ENCODE peak calls at places on chromosomes 11 and 22, in ten cellular contexts. O, W, S, I, R, K, H, L, X and Y are unnamed samples.

GRCh38 chr11:117501499-117501898 is 173.8 kb downstream of the CEP164 start:
- DNase-seq in H (no peak), I (no peak), S (no peak), K (no peak), W (no peak), O (no peak), R (no peak), X (no peak), L (no peak), Y (no peak)

GRCh38 chr11:43547900-43548381 is 132.6 kb upstream of the HSD17B12 start:
- DNase-seq in I (peak), K (no peak), L (peak), H (no peak), S (no peak), X (no peak), O (no peak), R (no peak), W (no peak), Y (no peak)

GRCh38 chr11:15893080-15893492 is 463.3 kb downstream of the SOX6 start:
- DNase-seq in R (no peak), W (peak), L (peak), X (peak), K (no peak), S (no peak), I (no peak), H (no peak), O (no peak), Y (peak)

GRCh38 chr11:21264125-21264524 is 594.7 kb downstream of the NELL1 start:
- DNase-seq in W (no peak), K (no peak), R (no peak), X (no peak), H (no peak), O (no peak), L (no peak), S (no peak), I (no peak), Y (no peak)

GRCh38 chr11:75306529-75306928 is 44.9 kb downstream of the ARRB1 start:
- DNase-seq in K (no peak), H (no peak), I (peak), R (no peak), L (no peak), S (no peak), O (no peak), X (no peak), W (no peak), Y (no peak)

GRCh38 chr22:49827307-49827852 is 293 bp downstream of the BRD1 start:
- DNase-seq in W (no peak), L (no peak), I (no peak), K (no peak), H (no peak), X (no peak), O (no peak), R (no peak), S (no peak), Y (no peak)

GRCh38 chr11:19352736-19353110 is 112.0 kb upstream of the E2F8 start:
- DNase-seq in R (no peak), S (no peak), X (no peak), O (no peak), W (no peak), K (no peak), I (no peak), L (no peak), H (no peak), Y (no peak)

GRCh38 chr11:76115555-76115954 is 90.7 kb downstream of the WNT11 start:
- DNase-seq in S (no peak), L (no peak), R (no peak), I (no peak), X (no peak), H (no peak), O (no peak), K (no peak), W (no peak), Y (no peak)

GRCh38 chr11:129320485-129320884 is 55.2 kb upstream of the BARX2 start:
- DNase-seq in X (no peak), O (no peak), S (no peak), K (no peak), I (no peak), L (peak), W (no peak), H (no peak), R (no peak), Y (no peak)

GRCh38 chr11:129321076-129321475 is 54.6 kb upstream of the BARX2 start:
- DNase-seq in X (no peak), H (no peak), L (no peak), R (no peak), S (no peak), W (no peak), O (no peak), I (no peak), K (no peak), Y (no peak)

GRCh38 chr11:129319201-129319600 is 56.4 kb upstream of the BARX2 start:
- DNase-seq in H (no peak), L (no peak), S (no peak), O (no peak), R (no peak), K (no peak), W (no peak), I (no peak), X (no peak), Y (no peak)

GRCh38 chr11:129317564-129317963 is 58.1 kb upstream of the BARX2 start:
- DNase-seq in L (no peak), O (no peak), H (no peak), R (no peak), X (no peak), I (no peak), S (no peak), W (no peak), K (no peak), Y (no peak)

DNA sequence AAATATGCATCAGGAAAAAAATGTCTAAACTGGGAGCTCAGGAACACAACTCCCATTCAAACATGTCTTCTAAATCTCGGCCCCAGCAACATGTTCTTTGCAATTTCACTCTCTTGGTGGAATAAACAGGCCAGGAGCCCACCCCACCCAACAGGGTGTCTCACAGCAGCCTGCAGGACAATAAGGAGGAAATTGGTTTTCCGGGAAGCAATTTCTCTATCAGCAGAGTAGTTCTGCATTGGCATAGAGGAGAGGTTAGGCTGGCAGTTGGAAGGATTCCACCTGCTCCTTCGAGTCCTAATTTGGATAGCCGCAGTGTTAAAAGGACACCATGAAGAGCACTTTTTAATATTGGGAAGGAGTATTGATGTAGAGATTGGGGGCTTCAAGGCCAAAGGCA is 55.9 kb upstream of the BARX2 start:
- DNase-seq in K (no peak), W (no peak), I (no peak), R (no peak), L (no peak), X (no peak), O (no peak), S (no peak), H (no peak), Y (no peak)
- H3K4me3 ChIP-seq in K (no peak), W (no peak), I (no peak), R (no peak), L (no peak), X (no peak), O (no peak), S (no peak), H (no peak), Y (no peak)

GRCh38 chr11:120985718-120986569 is 38.0 kb upstream of the TBCEL start:
- DNase-seq in S (no peak), I (peak), K (no peak), L (peak), O (peak), H (no peak), R (no peak), W (peak), X (peak), Y (no peak)
- TF ChIP-seq CTCF in S (peak), I (no peak), K (peak), L (no peak), O (no peak), H (peak), R (no peak), W (no peak), X (no peak), Y (no peak)

GRCh38 chr11:1571760-1572199 is 291 bp downstream of the DUSP8 start:
- DNase-seq in X (no peak), W (no peak), O (no peak), H (no peak), K (no peak), L (no peak), I (no peak), R (no peak), S (no peak), Y (no peak)

GRCh38 chr11:1570896-1571759 is 943 bp downstream of the DUSP8 start:
- DNase-seq in O (no peak), L (no peak), H (no peak), K (no peak), I (peak), R (no peak), S (no peak), W (no peak), X (no peak), Y (no peak)

GRCh38 chr11:1569251-1569780 is 2.8 kb downstream of the DUSP8 start:
- DNase-seq in L (no peak), K (no peak), W (no peak), R (no peak), I (no peak), O (no peak), H (no peak), S (no peak), X (no peak), Y (no peak)

GRCh38 chr11:1570001-1570453 is 2.0 kb downstream of the DUSP8 start:
- DNase-seq in S (no peak), R (no peak), O (no peak), H (no peak), I (peak), W (no peak), L (no peak), K (no peak), X (no peak), Y (no peak)

GRCh38 chr11:1570531-1570895 is 1.6 kb downstream of the DUSP8 start:
- DNase-seq in H (no peak), K (no peak), S (no peak), X (no peak), I (no peak), O (no peak), R (no peak), W (no peak), L (no peak), Y (no peak)
- H3K4me3 ChIP-seq in H (peak), K (peak), S (no peak), X (peak), I (peak), O (no peak), R (no peak), W (no peak), L (no peak), Y (no peak)

GRCh38 chr22:24772493-24773220 is 1.9 kb downstream of the PIWIL3 start:
- DNase-seq in L (peak), S (no peak), H (no peak), R (peak), O (no peak), I (no peak), X (peak), K (no peak), W (peak), Y (no peak)
- TF ChIP-seq CTCF in L (peak), S (peak), H (no peak), R (peak), O (no peak), I (peak), X (peak), K (peak), W (peak), Y (peak)

DNA sequence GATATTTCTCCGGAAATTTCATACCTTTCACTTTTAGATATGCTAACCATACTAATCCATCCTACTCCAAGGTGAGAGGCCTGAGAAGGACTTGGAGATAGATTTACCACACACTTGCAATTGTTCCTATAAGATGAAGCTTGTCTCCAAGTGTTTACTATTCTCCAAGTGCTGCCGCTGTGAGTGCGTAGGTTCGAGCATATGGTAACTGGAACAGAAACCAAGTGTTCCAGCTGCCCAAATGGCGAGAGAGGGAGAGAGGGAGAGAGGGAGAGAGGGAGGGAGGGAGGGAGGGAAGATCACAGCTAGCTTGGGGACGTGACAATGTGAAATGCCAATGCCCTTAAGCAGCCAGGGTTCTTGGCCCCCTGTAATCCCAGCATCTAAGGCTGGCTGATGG is 21.5 kb downstream of the ASCC2 start:
- DNase-seq in R (no peak), L (no peak), K (no peak), W (no peak), H (no peak), X (no peak), O (no peak), S (no peak), I (no peak), Y (no peak)
- H3K4me3 ChIP-seq in R (no peak), L (no peak), K (no peak), W (no peak), H (no peak), X (no peak), O (no peak), S (no peak), I (no peak), Y (no peak)